ENCODE peak calls at places on chromosome 7, in four cellular contexts. M is GM12878, J is IMR-90, X is endothelial cell of umbilical vein. N is an unnamed sample.

GRCh38 chr7:45391618-45392451 is 182.3 kb upstream of the ADCY1 start:
- DNase-seq in M (no peak), J (no peak), X (no peak), N (peak)

GRCh38 chr7:139889186-139889871 is 60.3 kb downstream of the TBXAS1 start:
- DNase-seq in M (no peak), J (peak), X (no peak), N (no peak)

GRCh38 chr7:113283861-113284260 is 165.5 kb upstream of the SMIM30 start:
- DNase-seq in M (no peak), J (peak), X (no peak), N (no peak)

GRCh38 chr7:5594616-5595544 is 171.2 kb upstream of the TNRC18 start:
- DNase-seq in M (no peak), J (peak), X (peak), N (no peak)

GRCh38 chr7:157309990-157310668 is 26.7 kb upstream of the DNAJB6 start:
- DNase-seq in M (no peak), J (peak), X (peak), N (no peak)

GRCh38 chr7:128941946-128942526 is 4.3 kb downstream of the IRF5 start:
- DNase-seq in M (no peak), J (no peak), X (no peak), N (no peak)

GRCh38 chr7:39952378-39952777 is 2.3 kb downstream of the CDK13 start:
- DNase-seq in M (no peak), J (peak), X (no peak), N (no peak)

GRCh38 chr7:27814054-27814453 is 74.1 kb downstream of the TAX1BP1 start:
- DNase-seq in M (no peak), J (peak), X (no peak), N (no peak)

GRCh38 chr7:8817448-8818036 is 384.1 kb downstream of the NXPH1 start:
- DNase-seq in M (no peak), J (no peak), X (no peak), N (peak)

GRCh38 chr7:99447943-99448342 is 9.2 kb downstream of the CPSF4 start:
- DNase-seq in M (no peak), J (no peak), X (no peak), N (peak)

GRCh38 chr7:76257973-76258372 is 44.5 kb upstream of the HSPB1 start:
- DNase-seq in M (no peak), J (no peak), X (no peak), N (no peak)

GRCh38 chr7:18305866-18306265 is 189.7 kb upstream of the HDAC9 start:
- DNase-seq in M (no peak), J (no peak), X (no peak), N (no peak)

GRCh38 chr7:128139406-128139805 is 101.7 kb upstream of the LEP start:
- DNase-seq in M (no peak), J (no peak), X (no peak), N (no peak)

GRCh38 chr7:27576360-27576944 is 86.2 kb downstream of the HIBADH start:
- DNase-seq in M (no peak), J (peak), X (peak), N (peak)

GRCh38 chr7:36487756-36488336 is 98.2 kb downstream of the ANLN start:
- DNase-seq in M (peak), J (peak), X (peak), N (peak)

GRCh38 chr7:158416283-158416933 is 171.2 kb downstream of the PTPRN2 start:
- DNase-seq in M (no peak), J (no peak), X (no peak), N (no peak)

GRCh38 chr7:115511330-115511729 is 519.2 kb downstream of the TFEC start:
- DNase-seq in M (no peak), J (no peak), X (no peak), N (no peak)

GRCh38 chr7:127792528-127793342 is 140.7 kb downstream of the SND1 start:
- DNase-seq in M (no peak), J (no peak), X (no peak), N (peak)

GRCh38 chr7:155858521-155859061 is 46.3 kb upstream of the SHH start:
- DNase-seq in M (no peak), J (peak), X (no peak), N (no peak)

GRCh38 chr7:133547981-133548380 is 295.1 kb downstream of the EXOC4 start:
- DNase-seq in M (no peak), J (no peak), X (no peak), N (no peak)

GRCh38 chr7:143507534-143507933 is 29.9 kb downstream of the TAS2R41 start:
- DNase-seq in M (no peak), J (no peak), X (no peak), N (no peak)

GRCh38 chr7:46600340-46600739 is 679.3 kb upstream of the IGFBP3 start:
- DNase-seq in M (no peak), J (peak), X (no peak), N (no peak)

GRCh38 chr7:112341464-112341863 is 108.8 kb upstream of the IFRD1 start:
- DNase-seq in M (no peak), J (no peak), X (no peak), N (no peak)

GRCh38 chr7:132488634-132489302 is 87.5 kb downstream of the PLXNA4 start:
- DNase-seq in M (no peak), J (no peak), X (no peak), N (no peak)

GRCh38 chr7:92569137-92569536 is 21.1 kb downstream of the FAM133B start:
- DNase-seq in M (no peak), J (peak), X (no peak), N (no peak)

GRCh38 chr7:155950898-155951553 is 138.8 kb upstream of the SHH start:
- DNase-seq in M (no peak), J (no peak), X (peak), N (no peak)

GRCh38 chr7:139699640-139700504 is 77.9 kb downstream of the HIPK2 start:
- DNase-seq in M (no peak), J (no peak), X (no peak), N (peak)

GRCh38 chr7:110253083-110253482 is 837.8 kb upstream of the LRRN3 start:
- DNase-seq in M (no peak), J (peak), X (no peak), N (no peak)

GRCh38 chr7:30913821-30914515 is 2.3 kb downstream of the AQP1 start:
- DNase-seq in M (no peak), J (no peak), X (no peak), N (peak)

GRCh38 chr7:21912305-21912704 is 33.4 kb downstream of the CDCA7L start:
- DNase-seq in M (no peak), J (peak), X (no peak), N (no peak)

GRCh38 chr7:2522780-2523433 is 3.3 kb downstream of the LFNG start:
- DNase-seq in M (no peak), J (no peak), X (no peak), N (no peak)

GRCh38 chr7:143988986-143989745 is 11.0 kb upstream of the OR6B1 start:
- DNase-seq in M (no peak), J (peak), X (no peak), N (no peak)

GRCh38 chr7:148397555-148397954 is 193.0 kb upstream of the C7orf33 start:
- DNase-seq in M (no peak), J (no peak), X (no peak), N (no peak)

GRCh38 chr7:114081606-114082425 is 163.0 kb upstream of the PPP1R3A start:
- DNase-seq in M (no peak), J (peak), X (peak), N (no peak)

GRCh38 chr7:66626236-66626957 is 2.3 kb upstream of the KCTD7 start:
- DNase-seq in M (no peak), J (peak), X (no peak), N (no peak)

GRCh38 chr7:123135960-123136359 is 63.8 kb downstream of the SLC13A1 start:
- DNase-seq in M (no peak), J (no peak), X (no peak), N (no peak)

GRCh38 chr7:133807610-133808543 is 319.3 kb upstream of the LRGUK start:
- DNase-seq in M (no peak), J (no peak), X (no peak), N (no peak)

GRCh38 chr7:100366411-100367250 is 6.7 kb upstream of the PILRA start:
- DNase-seq in M (peak), J (no peak), X (no peak), N (no peak)

GRCh38 chr7:99827040-99827778 is 604 bp upstream of the CYP3A43 start:
- DNase-seq in M (no peak), J (no peak), X (no peak), N (no peak)

DNA sequence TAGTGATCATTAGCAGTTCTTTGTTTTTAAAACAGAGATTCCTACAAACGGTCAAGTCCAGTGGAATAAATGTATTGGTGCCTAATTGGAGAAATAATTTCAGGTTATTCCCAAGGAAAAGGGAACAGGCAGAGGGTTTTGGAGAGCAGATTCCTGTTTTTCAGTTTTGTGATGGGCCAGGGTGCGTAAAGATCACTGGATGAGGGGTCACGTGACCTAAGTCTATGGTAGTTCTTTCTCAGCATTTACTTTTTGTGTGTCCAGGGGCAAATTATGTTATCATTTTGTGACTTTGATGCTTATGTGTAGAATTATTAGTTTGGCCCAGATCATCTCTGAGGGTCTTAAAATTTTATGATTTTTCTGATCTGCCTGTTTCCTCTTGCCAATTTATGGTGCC is 15.2 kb downstream of the CHN2 start:
- DNase-seq in M (no peak), J (no peak), X (no peak), N (no peak)
- TF ChIP-seq FOS in M (no peak), J (no peak), X (no peak), N (no peak)

GRCh38 chr7:88169717-88170320 is 50.0 kb downstream of the SRI start:
- DNase-seq in M (no peak), J (peak), X (peak), N (peak)
- TF ChIP-seq FOS in M (no peak), J (no peak), X (no peak), N (no peak)

DNA sequence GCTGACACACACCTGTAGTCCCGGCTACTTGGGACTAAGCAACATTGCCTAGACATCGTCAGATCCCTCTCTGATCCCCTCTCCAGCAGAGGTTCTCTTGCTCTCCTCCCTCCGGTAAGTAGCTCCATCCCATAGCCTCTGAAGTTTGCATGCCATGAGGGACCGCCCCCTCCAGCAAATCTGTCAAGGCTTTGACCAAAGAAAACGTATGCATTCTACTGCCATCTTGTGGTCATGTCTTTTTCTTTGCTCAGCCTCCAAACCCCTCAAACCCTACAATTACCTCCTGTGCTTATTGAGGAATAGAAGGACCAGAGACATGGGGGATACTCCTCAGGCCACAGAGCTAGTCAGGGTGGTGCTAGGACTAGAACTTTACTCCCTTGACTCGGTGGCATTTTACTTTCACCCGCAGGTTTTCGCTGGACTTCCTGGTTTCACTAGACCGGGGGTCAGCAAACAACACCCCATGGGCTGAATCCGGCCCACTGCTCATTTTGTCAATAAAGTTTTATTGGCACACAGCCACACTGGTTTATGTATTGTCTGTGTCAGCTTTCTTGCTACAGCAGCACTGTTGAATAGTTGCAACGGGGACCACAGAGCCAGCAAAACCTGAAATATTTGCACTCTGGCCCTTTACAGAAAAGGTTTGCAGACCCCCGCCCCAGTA is 202.6 kb upstream of the FOXK1 start:
- DNase-seq in M (no peak), J (peak), X (peak), N (peak)
- TF ChIP-seq FOS in M (no peak), J (no peak), X (no peak), N (no peak)

GRCh38 chr7:16430133-16430532 is 8.8 kb upstream of the CRPPA start:
- DNase-seq in M (no peak), J (peak), X (no peak), N (no peak)

GRCh38 chr7:16432425-16432731 is 11.0 kb upstream of the CRPPA start:
- DNase-seq in M (no peak), J (no peak), X (no peak), N (no peak)

GRCh38 chr7:16431646-16432424 is 10.5 kb upstream of the CRPPA start:
- DNase-seq in M (no peak), J (no peak), X (peak), N (peak)

GRCh38 chr7:16428182-16428581 is 6.8 kb upstream of the CRPPA start:
- DNase-seq in M (no peak), J (no peak), X (no peak), N (no peak)

DNA sequence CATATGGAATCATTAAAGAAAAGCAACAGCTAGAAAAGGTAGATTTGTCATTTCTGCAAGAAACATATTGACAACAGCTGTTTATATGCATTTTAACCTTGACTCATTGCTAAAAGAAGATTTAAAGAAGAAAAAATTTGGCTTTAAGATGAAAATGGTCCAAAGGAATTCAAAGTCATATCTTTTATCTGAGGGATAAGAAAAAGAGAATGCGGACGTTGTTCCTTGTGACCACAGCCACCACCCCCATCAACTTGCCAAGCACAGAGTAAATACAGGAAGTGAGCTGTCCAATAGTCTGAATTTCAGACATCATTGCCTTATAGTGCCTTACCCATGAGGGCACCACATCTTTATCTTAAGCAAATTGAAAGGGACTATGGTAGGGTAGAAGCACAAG is 7.3 kb upstream of the CRPPA start:
- DNase-seq in M (no peak), J (peak), X (no peak), N (no peak)
- TF ChIP-seq FOS in M (no peak), J (no peak), X (no peak), N (no peak)

GRCh38 chr7:117190746-117191435 is 132.0 kb downstream of the WNT2 start:
- DNase-seq in M (no peak), J (no peak), X (no peak), N (no peak)

GRCh38 chr7:117192108-117192507 is 130.8 kb downstream of the WNT2 start:
- DNase-seq in M (no peak), J (peak), X (no peak), N (no peak)

GRCh38 chr7:117195361-117195760 is 127.5 kb downstream of the WNT2 start:
- DNase-seq in M (no peak), J (no peak), X (peak), N (no peak)

GRCh38 chr7:117194445-117194844 is 128.4 kb downstream of the WNT2 start:
- DNase-seq in M (no peak), J (no peak), X (no peak), N (no peak)

DNA sequence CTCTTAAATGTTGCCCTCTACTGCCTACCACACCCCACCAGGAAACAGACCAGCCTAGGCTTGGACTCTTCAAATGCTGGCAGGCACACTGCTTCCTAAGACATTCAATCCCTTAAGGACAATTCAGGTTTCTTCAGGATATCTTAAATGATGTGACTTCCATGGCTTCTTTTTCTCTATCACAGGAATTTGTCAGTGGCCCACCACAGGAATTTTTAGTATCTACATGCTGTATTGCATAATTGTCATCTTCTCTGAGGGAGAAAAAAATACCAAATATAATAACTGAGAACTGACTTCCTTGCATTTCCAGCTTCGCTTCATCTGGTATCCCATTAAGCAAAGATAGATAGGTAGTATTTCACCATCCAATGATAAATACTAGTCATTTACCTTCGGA is 129.3 kb downstream of the WNT2 start:
- DNase-seq in M (no peak), J (peak), X (no peak), N (no peak)
- TF ChIP-seq FOS in M (no peak), J (no peak), X (no peak), N (no peak)

GRCh38 chr7:48158404-48158803 is 12.9 kb upstream of the ABCA13 start:
- DNase-seq in M (no peak), J (peak), X (no peak), N (no peak)

GRCh38 chr7:48150086-48150485 is 21.2 kb upstream of the ABCA13 start:
- DNase-seq in M (no peak), J (no peak), X (no peak), N (no peak)

GRCh38 chr7:48149058-48149457 is 22.2 kb upstream of the ABCA13 start:
- DNase-seq in M (no peak), J (no peak), X (no peak), N (no peak)

GRCh38 chr7:48154792-48155413 is 16.4 kb upstream of the ABCA13 start:
- DNase-seq in M (no peak), J (peak), X (peak), N (peak)
- TF ChIP-seq FOS in M (no peak), J (no peak), X (no peak), N (no peak)

GRCh38 chr7:102283477-102284189 is 3.0 kb upstream of the SH2B2 start:
- DNase-seq in M (no peak), J (no peak), X (no peak), N (no peak)

GRCh38 chr7:102286237-102287081 is at the start of gene SH2B2:
- DNase-seq in M (no peak), J (peak), X (peak), N (peak)

GRCh38 chr7:102285541-102286236 is 979 bp upstream of the SH2B2 start:
- DNase-seq in M (no peak), J (no peak), X (no peak), N (no peak)

GRCh38 chr7:102284399-102284798 is 2.3 kb upstream of the SH2B2 start:
- DNase-seq in M (no peak), J (no peak), X (no peak), N (no peak)

DNA sequence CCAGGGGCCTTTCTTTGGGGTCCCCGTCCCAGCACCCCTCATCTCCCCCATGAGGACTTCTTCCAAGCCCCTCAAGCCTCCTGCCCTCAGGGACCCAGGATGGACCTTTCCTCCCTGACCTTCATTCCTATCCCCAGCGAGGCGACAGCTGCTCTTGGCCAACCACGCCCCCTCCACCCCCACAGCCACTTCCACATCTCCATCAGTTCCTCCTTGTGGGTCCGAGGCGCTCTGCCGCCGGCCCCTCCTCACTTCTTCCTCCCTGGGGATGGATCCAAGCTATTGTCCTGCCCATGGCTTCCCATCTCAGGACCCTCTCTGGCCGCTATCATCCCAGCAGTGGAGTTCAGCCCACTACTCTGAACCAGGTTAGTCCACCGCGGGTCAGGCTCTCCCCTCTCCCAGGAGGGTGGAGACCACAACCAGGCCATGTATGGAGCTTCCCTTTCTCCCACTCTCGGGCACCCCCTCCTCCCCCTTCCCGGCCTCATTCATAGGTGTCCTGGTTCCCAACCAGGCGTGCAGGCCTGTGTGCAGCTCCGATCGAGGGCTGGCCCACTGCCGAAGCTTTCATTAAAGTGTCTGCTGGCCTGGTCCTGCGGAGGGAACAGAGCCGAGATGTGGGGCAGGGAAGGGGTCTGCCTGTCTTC is 1.7 kb upstream of the SH2B2 start:
- DNase-seq in M (no peak), J (no peak), X (no peak), N (peak)
- TF ChIP-seq FOS in M (no peak), J (no peak), X (no peak), N (no peak)

DNA sequence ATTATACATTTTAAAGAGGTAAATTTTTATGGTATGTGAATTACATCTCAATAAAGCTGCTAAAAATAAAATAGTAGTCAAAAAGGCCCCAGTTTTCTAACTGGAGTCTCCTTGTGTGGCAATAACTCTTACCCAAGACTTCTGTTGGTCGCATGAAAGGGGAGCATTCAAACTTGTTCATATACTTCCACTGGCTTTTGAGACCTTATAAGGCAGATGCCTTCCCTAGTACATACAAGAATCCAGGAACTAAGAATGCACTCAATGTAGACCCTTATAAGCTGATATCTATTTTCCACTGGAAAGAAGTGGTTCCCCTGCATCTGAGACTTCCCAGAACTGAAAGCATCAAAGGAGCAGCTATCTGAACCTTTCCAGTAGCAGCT is 13.0 kb downstream of the BCAP29 start:
- DNase-seq in M (no peak), J (no peak), X (peak), N (no peak)
- TF ChIP-seq FOS in M (no peak), J (no peak), X (no peak), N (no peak)

N was measured in K562.